ENCODE peak calls at places on chromosomes 4 and X, in nine cellular contexts. J is left ventricle myocardium inferior, T is Peyer's patch, S is K562, E is pancreas, A is heart left ventricle, Y is uterus, F is tibial nerve, W is tibial artery. N is an unnamed sample.

GRCh38 chr4:138241281-138242075 is 671 bp downstream of the SLC7A11 start:
- DNase-seq in J (no peak), T (peak), S (peak), E (peak), A (no peak), Y (no peak), F (no peak), W (no peak), N (no peak)

GRCh38 chrX:50691820-50692219 is 122.2 kb downstream of the SHROOM4 start:
- DNase-seq in J (no peak), T (no peak), S (peak), E (no peak), A (no peak), Y (no peak), F (no peak), W (no peak), N (no peak)

GRCh38 chrX:73563740-73564073 is 710 bp downstream of the CHIC1 start:
- DNase-seq in J (no peak), T (no peak), S (no peak), E (no peak), A (no peak), Y (no peak), F (no peak), W (no peak), N (no peak)

GRCh38 chrX:40748977-40749376 is 13.6 kb upstream of the MED14 start:
- DNase-seq in J (no peak), T (no peak), S (no peak), E (no peak), A (no peak), Y (no peak), F (no peak), W (no peak), N (no peak)

GRCh38 chrX:9141496-9141895 is 107.6 kb upstream of the FAM9B start:
- DNase-seq in J (no peak), T (no peak), S (no peak), E (no peak), A (no peak), Y (no peak), F (no peak), W (no peak), N (no peak)

GRCh38 chr4:151961456-151961855 is 200.6 kb upstream of the GATB start:
- DNase-seq in J (no peak), T (no peak), S (no peak), E (no peak), A (peak), Y (no peak), F (no peak), W (no peak), N (no peak)

GRCh38 chr4:74364649-74365491 is at the start of gene EREG:
- DNase-seq in J (no peak), T (peak), S (peak), E (peak), A (peak), Y (peak), F (no peak), W (no peak), N (no peak)

GRCh38 chr4:41209187-41209586 is 5.2 kb downstream of the APBB2 start:
- DNase-seq in J (no peak), T (peak), S (no peak), E (no peak), A (no peak), Y (no peak), F (no peak), W (no peak), N (no peak)

GRCh38 chrX:70088791-70089190 is 26.5 kb downstream of the OTUD6A start:
- DNase-seq in J (no peak), T (no peak), S (no peak), E (no peak), A (no peak), Y (no peak), F (no peak), W (no peak), N (no peak)

GRCh38 chr4:40256329-40256728 is 59.5 kb downstream of the RHOH start:
- DNase-seq in J (no peak), T (no peak), S (no peak), E (no peak), A (no peak), Y (no peak), F (no peak), W (no peak), N (no peak)

GRCh38 chr4:141229408-141230101 is 8.9 kb downstream of the ZNF330 start:
- DNase-seq in J (no peak), T (no peak), S (no peak), E (no peak), A (no peak), Y (no peak), F (no peak), W (no peak), N (no peak)

GRCh38 chr4:36244257-36245084 is at the start of gene ARAP2:
- DNase-seq in J (peak), T (peak), S (peak), E (peak), A (peak), Y (peak), F (no peak), W (peak), N (no peak)

GRCh38 chrX:107880054-107880610 is 54.5 kb downstream of the MID2 start:
- DNase-seq in J (no peak), T (no peak), S (no peak), E (no peak), A (no peak), Y (no peak), F (no peak), W (no peak), N (no peak)

GRCh38 chrX:139933904-139934303 is 1.1 kb upstream of the ATP11C start:
- DNase-seq in J (no peak), T (peak), S (no peak), E (no peak), A (no peak), Y (no peak), F (no peak), W (no peak), N (no peak)

GRCh38 chrX:68462197-68462596 is 28.9 kb upstream of the OPHN1 start:
- DNase-seq in J (no peak), T (no peak), S (no peak), E (no peak), A (no peak), Y (no peak), F (no peak), W (no peak), N (no peak)

GRCh38 chr4:5893013-5893580 is at the start of gene CRMP1:
- DNase-seq in J (no peak), T (no peak), S (no peak), E (no peak), A (peak), Y (no peak), F (no peak), W (no peak), N (no peak)

GRCh38 chrX:138775501-138775900 is 64.0 kb upstream of the FGF13 start:
- DNase-seq in J (no peak), T (no peak), S (peak), E (no peak), A (no peak), Y (no peak), F (no peak), W (no peak), N (no peak)

GRCh38 chr4:142549726-142550463 is 296.2 kb downstream of the INPP4B start:
- DNase-seq in J (no peak), T (no peak), S (no peak), E (no peak), A (no peak), Y (no peak), F (no peak), W (no peak), N (no peak)

GRCh38 chrX:111555559-111555958 is 44.1 kb downstream of the SERTM2 start:
- DNase-seq in J (no peak), T (no peak), S (no peak), E (no peak), A (no peak), Y (no peak), F (no peak), W (no peak), N (no peak)

GRCh38 chr4:146661368-146661767 is 22.7 kb downstream of the POU4F2 start:
- DNase-seq in J (no peak), T (no peak), S (no peak), E (no peak), A (no peak), Y (no peak), F (no peak), W (no peak), N (no peak)

GRCh38 chrX:10008483-10009056 is 41.4 kb downstream of the CLDN34 start:
- DNase-seq in J (no peak), T (no peak), S (no peak), E (no peak), A (no peak), Y (no peak), F (no peak), W (no peak), N (no peak)

GRCh38 chr4:139312552-139313332 is 10.5 kb upstream of the NDUFC1 start:
- DNase-seq in J (no peak), T (no peak), S (no peak), E (no peak), A (no peak), Y (no peak), F (no peak), W (no peak), N (no peak)

GRCh38 chr4:76943790-76944189 is 5.8 kb upstream of the SEPTIN11 start:
- DNase-seq in J (no peak), T (no peak), S (no peak), E (no peak), A (no peak), Y (no peak), F (no peak), W (no peak), N (peak)

GRCh38 chr4:106384878-106385277 is 16.3 kb upstream of the GIMD1 start:
- DNase-seq in J (no peak), T (no peak), S (no peak), E (no peak), A (no peak), Y (no peak), F (no peak), W (no peak), N (no peak)

GRCh38 chr4:2331519-2332200 is 69.8 kb upstream of the MXD4 start:
- DNase-seq in J (no peak), T (no peak), S (no peak), E (no peak), A (no peak), Y (no peak), F (no peak), W (peak), N (no peak)

GRCh38 chr4:126937342-126937741 is 695.4 kb upstream of the INTU start:
- DNase-seq in J (no peak), T (no peak), S (no peak), E (no peak), A (no peak), Y (no peak), F (no peak), W (no peak), N (no peak)

GRCh38 chr4:28250646-28251045 is 1390.0 kb downstream of the STIM2 start:
- DNase-seq in J (no peak), T (no peak), S (no peak), E (no peak), A (no peak), Y (no peak), F (no peak), W (no peak), N (no peak)

GRCh38 chrX:68997911-68998310 is 167.3 kb downstream of the PJA1 start:
- DNase-seq in J (peak), T (no peak), S (no peak), E (no peak), A (peak), Y (peak), F (no peak), W (peak), N (no peak)

GRCh38 chrX:103107836-103108235 is 14.9 kb upstream of the NXF3 start:
- DNase-seq in J (no peak), T (no peak), S (no peak), E (no peak), A (no peak), Y (no peak), F (no peak), W (no peak), N (no peak)

GRCh38 chr4:60241886-60242285 is 958.2 kb upstream of the ADGRL3 start:
- DNase-seq in J (no peak), T (no peak), S (no peak), E (no peak), A (no peak), Y (no peak), F (no peak), W (no peak), N (no peak)

GRCh38 chr4:169253904-169254303 is 16.9 kb downstream of the SH3RF1 start:
- DNase-seq in J (no peak), T (no peak), S (no peak), E (no peak), A (no peak), Y (no peak), F (no peak), W (no peak), N (no peak)

GRCh38 chr4:185307136-185307950 is 88.4 kb downstream of the LRP2BP start:
- DNase-seq in J (no peak), T (no peak), S (no peak), E (no peak), A (no peak), Y (no peak), F (no peak), W (no peak), N (no peak)

GRCh38 chrX:118117069-118117405 is 427 bp upstream of the KLHL13 start:
- DNase-seq in J (no peak), T (no peak), S (no peak), E (no peak), A (no peak), Y (no peak), F (peak), W (no peak), N (no peak)

DNA sequence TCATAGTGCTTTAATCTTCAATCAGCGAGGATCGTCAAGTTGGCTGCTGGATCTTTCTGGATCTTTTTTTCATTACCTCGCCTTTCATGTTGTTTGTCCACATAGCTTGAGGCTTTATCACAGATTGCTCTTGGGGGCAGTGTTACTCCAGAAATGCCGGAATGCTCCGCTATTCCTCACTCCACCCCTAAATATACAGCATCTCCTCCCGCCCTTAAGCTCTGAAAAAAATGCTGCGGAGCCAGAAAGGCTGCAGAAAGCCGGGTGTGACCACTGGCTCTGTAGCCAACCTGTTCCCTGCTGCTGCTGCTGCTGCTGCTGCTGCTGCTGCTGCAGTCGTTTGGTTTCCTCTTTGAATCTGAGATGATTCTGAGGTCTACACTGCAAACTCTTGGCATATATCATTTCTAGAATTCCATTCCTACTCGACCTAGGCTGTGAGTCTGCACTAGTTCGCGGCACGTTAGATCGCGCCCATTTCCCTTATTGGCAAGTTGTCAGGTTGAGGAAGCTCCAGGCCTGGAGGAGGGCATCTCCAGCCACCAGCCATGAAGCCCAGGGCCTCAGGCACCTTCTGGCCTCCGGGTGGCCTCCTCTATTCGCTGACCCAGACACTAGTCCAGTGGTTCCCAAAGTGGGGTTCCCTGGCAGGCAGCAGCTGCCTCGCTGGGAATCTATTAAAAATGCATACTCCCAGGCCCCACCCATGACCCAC is 34.2 kb downstream of the WDR13 start:
- DNase-seq in J (peak), T (peak), S (peak), E (peak), A (peak), Y (peak), F (peak), W (peak), N (peak)
- TF ChIP-seq CTCF in J (peak), T (peak), S (peak), E (peak), A (peak), Y (peak), F (peak), W (peak), N (peak)

DNA sequence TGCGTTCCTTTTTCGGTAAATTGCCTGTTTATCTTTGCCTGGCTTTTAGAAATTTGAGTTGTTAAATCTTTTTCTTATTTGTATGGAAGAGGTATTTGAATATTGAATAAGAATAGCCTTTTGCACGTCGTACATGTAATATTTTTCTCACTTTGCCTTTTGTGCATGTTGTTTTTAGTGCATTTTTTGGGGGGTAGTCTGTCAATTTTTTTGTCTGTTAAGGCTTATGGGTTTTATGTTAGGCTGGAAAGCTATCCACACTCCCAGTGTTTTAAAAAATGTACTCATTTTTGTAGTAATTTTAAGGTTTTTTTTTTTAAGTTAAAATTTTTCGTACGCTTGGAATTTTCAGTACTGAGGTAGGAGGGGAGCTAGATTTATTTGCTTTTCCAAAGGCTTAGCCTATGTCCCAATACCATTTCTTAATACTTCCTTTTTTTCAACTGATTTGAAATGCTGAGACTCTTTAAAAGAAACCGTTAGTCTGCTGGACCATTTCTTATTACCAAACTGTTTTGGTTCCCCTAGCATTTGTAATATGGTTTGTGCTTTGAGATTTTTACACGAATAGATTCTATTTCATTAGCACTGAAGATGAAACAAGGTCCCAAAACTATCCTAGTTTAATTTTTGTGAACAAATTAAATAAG is 1.3 kb downstream of the HERC5 start:
- DNase-seq in J (no peak), T (no peak), S (no peak), E (no peak), A (no peak), Y (no peak), F (no peak), W (no peak), N (no peak)
- H3K4me3 ChIP-seq in J (peak), T (peak), S (no peak), E (peak), A (peak), Y (peak), F (peak), W (peak), N (peak)

DNA sequence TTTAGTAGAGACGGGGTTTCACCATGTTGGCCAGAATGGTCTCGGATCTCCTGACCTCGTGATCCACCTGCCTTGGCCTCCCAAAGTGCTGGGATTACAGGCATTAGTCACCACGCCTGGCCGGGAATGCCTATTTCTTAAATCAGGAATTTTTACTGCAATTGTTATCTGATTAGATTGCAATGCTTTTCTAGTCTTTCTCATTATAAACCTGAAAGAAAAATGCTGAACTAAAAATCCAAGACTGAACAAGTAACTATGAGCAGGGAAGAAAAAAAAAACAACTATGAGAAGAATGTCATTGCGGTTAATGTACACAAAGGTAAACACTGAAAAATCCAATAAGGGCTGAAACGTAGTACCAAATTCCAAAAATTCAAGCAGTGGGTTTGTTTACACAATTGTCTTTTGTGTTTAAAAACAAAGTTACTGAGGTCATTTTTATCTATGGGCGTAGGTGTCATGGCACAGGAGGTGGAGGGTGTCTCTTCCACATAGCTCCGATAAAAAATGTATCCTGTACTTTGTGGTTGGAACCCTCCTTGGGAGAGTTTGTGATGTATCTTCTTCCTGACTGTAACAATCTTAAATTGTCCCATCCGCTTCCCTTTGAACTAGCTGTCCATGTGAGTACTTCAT is 11.0 kb upstream of the TMEM156 start:
- DNase-seq in J (no peak), T (no peak), S (no peak), E (no peak), A (no peak), Y (no peak), F (no peak), W (no peak), N (no peak)
- H3K27ac ChIP-seq in J (peak), T (peak), S (no peak), E (peak), A (peak), Y (peak), F (peak), W (peak), N (peak)

DNA sequence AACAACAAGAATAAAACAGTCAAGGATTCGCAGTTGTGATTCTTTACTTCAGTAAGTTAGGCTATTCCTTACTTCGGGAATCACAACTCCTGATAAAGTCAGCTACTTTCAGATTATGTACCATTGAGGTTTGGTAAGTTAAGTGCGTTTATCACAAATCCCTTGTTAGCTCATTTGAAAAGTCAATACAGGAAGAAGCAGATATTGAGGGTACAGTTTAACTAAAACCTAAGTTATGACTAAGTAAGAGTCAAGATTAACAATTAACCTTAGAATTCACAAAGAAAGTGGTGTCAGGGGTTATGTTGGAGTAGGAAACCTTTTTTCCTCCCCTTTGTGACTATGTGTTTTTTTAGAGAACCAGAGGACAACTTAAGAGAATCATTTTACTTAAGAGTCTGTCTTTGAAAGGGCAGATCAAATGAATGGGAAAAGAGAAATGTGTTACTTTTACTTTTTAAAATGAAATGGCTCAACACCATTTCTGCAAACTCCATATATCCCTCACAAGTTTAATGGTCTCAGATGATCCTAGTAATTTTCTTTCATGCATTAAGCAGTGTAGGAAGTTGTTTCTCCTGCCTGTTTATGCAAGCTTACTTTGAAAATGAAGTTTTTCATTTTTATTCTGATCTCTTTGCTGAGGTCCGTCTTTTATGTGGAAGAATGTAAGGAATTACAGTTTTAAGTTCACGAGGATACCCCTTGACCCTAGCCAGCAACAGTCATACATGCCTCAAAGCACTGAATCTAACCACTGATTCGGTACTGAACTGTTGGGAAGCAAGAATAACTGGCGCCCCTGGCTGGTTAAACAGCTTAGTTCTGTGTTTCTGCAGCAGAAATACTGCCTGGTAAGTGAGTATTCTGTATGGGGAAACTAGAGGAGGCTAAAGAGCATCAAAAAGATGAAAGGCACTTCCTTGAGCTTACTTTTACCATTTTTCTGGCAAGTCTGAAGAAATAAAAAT is 211.7 kb downstream of the SLC4A4 start:
- DNase-seq in J (no peak), T (no peak), S (no peak), E (no peak), A (no peak), Y (no peak), F (no peak), W (no peak), N (no peak)
- TF ChIP-seq CTCF in J (no peak), T (no peak), S (no peak), E (no peak), A (no peak), Y (no peak), F (no peak), W (no peak), N (no peak)

N was measured in dorsolateral prefrontal cortex.